ENCODE peak calls at places on chromosomes 7 and 10, in five cellular contexts. J is SK-N-MC, A is PC-3, M is cardiac muscle cell, T is endodermal cell. X is an unnamed sample. For H3K9me3, the result is how much of the 10 kb centered on the place peaks cover.

GRCh38 chr7:37234928-37235327 is 213.7 kb downstream of the ELMO1 start:
- DNase-seq in A (peak), M (peak), J (no peak), T (peak), X (no peak)

GRCh38 chr10:127349737-127350136 is 153.3 kb upstream of the INSYN2A start:
- DNase-seq in A (no peak), T (no peak), M (no peak), J (no peak), X (peak)

GRCh38 chr7:30799206-30799975 is 28.2 kb downstream of the MINDY4 start:
- DNase-seq in J (no peak), A (peak), T (no peak), M (peak), X (peak)

GRCh38 chr7:93711926-93712325 is 137.4 kb upstream of the CALCR start:
- DNase-seq in T (no peak), J (peak), A (no peak), M (no peak), X (no peak)

GRCh38 chr10:30510184-30510931 is 76.4 kb downstream of the MAP3K8 start:
- DNase-seq in T (no peak), M (peak), A (peak), J (no peak), X (no peak)

GRCh38 chr10:42951486-42952251 is 125.2 kb upstream of the RET start:
- DNase-seq in A (peak), T (peak), J (no peak), M (peak), X (no peak)

GRCh38 chr7:105682331-105683070 is 101.2 kb upstream of the EFCAB10 start:
- DNase-seq in A (peak), J (no peak), T (no peak), M (peak), X (no peak)

GRCh38 chr7:152430857-152431256 is 4.9 kb downstream of the KMT2C start:
- DNase-seq in J (no peak), M (no peak), T (no peak), A (no peak), X (no peak)

GRCh38 chr7:2049111-2049781 is 183.5 kb downstream of the MAD1L1 start:
- DNase-seq in A (no peak), J (no peak), M (no peak), T (no peak), X (no peak)

GRCh38 chr10:97016728-97017473 is 168.9 kb downstream of the SLIT1 start:
- DNase-seq in A (no peak), T (peak), M (no peak), J (no peak), X (no peak)

DNA sequence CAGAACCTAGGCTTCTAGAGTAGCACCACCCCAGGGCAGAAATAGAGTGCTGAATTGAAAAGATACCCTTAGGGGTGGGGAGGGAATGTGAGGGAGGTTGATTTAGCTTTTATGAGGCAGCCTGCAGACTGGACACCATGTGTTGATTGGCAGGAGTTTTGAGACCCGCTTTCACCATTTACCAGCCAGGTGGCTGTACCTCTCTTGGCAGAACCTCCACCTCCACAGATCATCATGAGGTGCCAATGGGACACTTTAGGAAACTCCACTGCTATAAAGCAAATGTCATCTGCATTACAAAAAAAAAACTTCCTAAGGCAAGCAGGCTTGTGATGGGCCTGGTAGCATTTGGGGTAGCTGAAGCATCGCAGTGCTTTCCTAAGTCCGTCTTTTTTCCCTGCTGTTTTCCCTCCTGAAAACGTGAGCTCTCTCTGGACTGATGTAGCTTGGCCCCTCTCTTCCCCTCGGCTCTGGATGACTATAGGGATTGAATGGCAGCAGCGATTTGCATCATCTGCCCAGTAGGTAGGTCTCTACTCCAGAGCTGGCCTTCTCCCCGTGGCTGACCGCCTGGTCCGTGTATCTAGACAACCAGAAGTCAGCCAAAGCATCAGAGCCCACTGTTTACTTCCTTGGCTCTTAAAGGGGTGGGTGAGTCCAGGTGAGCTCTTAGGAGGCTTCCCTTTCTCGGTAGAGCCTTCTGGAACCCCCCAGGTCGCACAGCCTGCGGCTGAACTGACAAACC is 1.3 kb downstream of the PCBD1 start:
- DNase-seq in J (no peak), T (peak), A (no peak), M (no peak), X (no peak)
- H3K4me3 ChIP-seq in J (peak), T (peak), A (peak), M (peak), X (peak)

GRCh38 chr10:86234102-86234501 is 132.5 kb downstream of the GRID1 start:
- DNase-seq in J (no peak), M (no peak), T (no peak), A (no peak), X (no peak)

GRCh38 chr10:86231796-86232560 is 134.6 kb downstream of the GRID1 start:
- DNase-seq in T (no peak), A (no peak), J (no peak), M (no peak), X (no peak)

GRCh38 chr10:86232646-86233045 is 133.9 kb downstream of the GRID1 start:
- DNase-seq in M (no peak), T (no peak), J (no peak), A (no peak), X (no peak)

GRCh38 chr10:86234553-86235270 is 131.9 kb downstream of the GRID1 start:
- DNase-seq in T (peak), A (no peak), M (no peak), J (no peak), X (no peak)

DNA sequence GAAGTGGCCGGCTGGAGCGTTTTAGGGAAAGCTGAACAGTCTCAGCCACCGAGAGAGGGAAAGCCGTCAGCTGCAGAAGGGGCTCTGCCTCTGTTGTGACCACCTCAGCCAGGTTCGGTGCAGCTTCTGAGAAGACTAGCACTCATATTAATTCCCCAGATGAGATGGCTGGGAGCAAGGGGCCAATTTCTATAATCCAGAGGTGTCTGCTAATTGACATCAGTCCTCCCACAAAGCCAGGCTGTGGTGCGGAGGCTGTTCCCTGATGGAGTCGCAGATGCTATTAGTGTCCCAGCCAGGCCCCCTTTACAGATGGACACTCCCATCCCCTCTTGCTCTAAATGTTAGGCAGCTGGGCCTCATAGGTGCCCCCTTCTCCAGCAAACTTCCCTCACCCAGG is 133.5 kb downstream of the GRID1 start:
- DNase-seq in A (no peak), T (peak), M (no peak), J (no peak), X (no peak)
- H3K9me3 ChIP-seq in A (under half), T (under half), M (under half), J (under half), X (under half)

GRCh38 chr7:15684036-15684815 is 2.3 kb downstream of the MEOX2 start:
- DNase-seq in J (no peak), T (no peak), M (no peak), A (no peak), X (no peak)
- H3K4me3 ChIP-seq in J (no peak), T (no peak), M (no peak), A (no peak), X (no peak)

GRCh38 chr7:20793686-20794394 is 7.2 kb upstream of the SP8 start:
- DNase-seq in A (no peak), J (no peak), T (peak), M (no peak), X (no peak)

GRCh38 chr7:20791523-20791879 is 4.8 kb upstream of the SP8 start:
- DNase-seq in T (no peak), A (no peak), M (no peak), J (no peak), X (no peak)

GRCh38 chr7:20794676-20795075 is 8.0 kb upstream of the SP8 start:
- DNase-seq in M (no peak), J (no peak), T (peak), A (no peak), X (no peak)

GRCh38 chr7:20795361-20795760 is 8.7 kb upstream of the SP8 start:
- DNase-seq in J (no peak), M (no peak), T (peak), A (no peak), X (no peak)

GRCh38 chr7:20793258-20793657 is 6.6 kb upstream of the SP8 start:
- DNase-seq in J (no peak), A (no peak), M (no peak), T (peak), X (no peak)
- H3K9me3 ChIP-seq in J (under half), A (under half), M (under half), T (under half), X (under half)

GRCh38 chr7:23298141-23298851 is 843 bp upstream of the MALSU1 start:
- DNase-seq in M (peak), T (peak), J (no peak), A (peak), X (peak)
- H3K4me3 ChIP-seq in M (peak), T (peak), J (peak), A (peak), X (no peak)

GRCh38 chr7:159192761-159193453 is 48.2 kb upstream of the VIPR2 start:
- DNase-seq in M (no peak), A (no peak), T (no peak), J (no peak), X (no peak)

GRCh38 chr7:159195926-159196325 is 51.3 kb upstream of the VIPR2 start:
- DNase-seq in T (no peak), M (no peak), A (no peak), J (no peak), X (no peak)

GRCh38 chr7:159193543-159193942 is 48.9 kb upstream of the VIPR2 start:
- DNase-seq in J (no peak), M (no peak), T (no peak), A (no peak), X (no peak)

GRCh38 chr7:159191236-159191635 is 46.6 kb upstream of the VIPR2 start:
- DNase-seq in M (no peak), A (no peak), T (no peak), J (no peak), X (no peak)

GRCh38 chr7:159192013-159192412 is 47.3 kb upstream of the VIPR2 start:
- DNase-seq in T (no peak), A (no peak), J (no peak), M (no peak), X (no peak)
- H3K9me3 ChIP-seq in T (half or more), A (under half), J (under half), M (under half), X (under half)

DNA sequence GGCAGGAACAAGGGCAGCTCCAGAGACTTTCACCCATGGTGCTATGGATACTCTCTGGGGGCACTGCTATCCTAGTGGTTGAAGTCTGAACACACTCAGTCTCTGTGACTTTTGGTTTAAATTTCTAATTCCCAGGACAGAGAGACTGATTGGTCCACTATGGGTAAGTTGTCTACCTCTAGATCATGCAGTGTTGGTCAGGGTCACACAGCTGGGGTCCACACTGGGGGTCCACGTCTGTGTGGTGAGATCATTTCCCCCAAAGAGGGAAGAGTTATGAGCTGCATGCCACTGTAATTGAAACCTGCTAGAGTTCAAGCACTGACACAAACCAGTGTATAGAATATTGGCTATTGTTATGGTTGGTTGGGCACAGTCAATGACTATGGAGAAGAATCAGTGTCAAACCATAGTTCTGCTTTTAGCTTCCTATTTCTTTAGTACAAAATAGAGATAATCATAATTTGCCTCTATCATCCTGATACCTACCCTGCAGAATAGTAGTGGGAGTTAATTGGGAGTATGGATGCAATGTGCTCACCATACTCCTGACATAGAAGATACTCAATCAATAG is 101.6 kb downstream of the PRTFDC1 start:
- DNase-seq in A (no peak), T (no peak), M (no peak), J (no peak), X (no peak)
- H3K4me3 ChIP-seq in A (no peak), T (no peak), M (no peak), J (no peak), X (no peak)

GRCh38 chr10:132454296-132455198 is 57.5 kb downstream of the PWWP2B start:
- DNase-seq in A (no peak), T (no peak), M (no peak), J (no peak), X (no peak)

GRCh38 chr10:132452216-132452650 is 55.2 kb downstream of the PWWP2B start:
- DNase-seq in T (peak), J (no peak), A (no peak), M (no peak), X (no peak)

GRCh38 chr10:132453470-132453861 is 56.5 kb downstream of the PWWP2B start:
- DNase-seq in A (no peak), T (no peak), J (no peak), M (no peak), X (no peak)

GRCh38 chr10:132451506-132452215 is 54.7 kb downstream of the PWWP2B start:
- DNase-seq in A (no peak), M (no peak), T (peak), J (no peak), X (no peak)

DNA sequence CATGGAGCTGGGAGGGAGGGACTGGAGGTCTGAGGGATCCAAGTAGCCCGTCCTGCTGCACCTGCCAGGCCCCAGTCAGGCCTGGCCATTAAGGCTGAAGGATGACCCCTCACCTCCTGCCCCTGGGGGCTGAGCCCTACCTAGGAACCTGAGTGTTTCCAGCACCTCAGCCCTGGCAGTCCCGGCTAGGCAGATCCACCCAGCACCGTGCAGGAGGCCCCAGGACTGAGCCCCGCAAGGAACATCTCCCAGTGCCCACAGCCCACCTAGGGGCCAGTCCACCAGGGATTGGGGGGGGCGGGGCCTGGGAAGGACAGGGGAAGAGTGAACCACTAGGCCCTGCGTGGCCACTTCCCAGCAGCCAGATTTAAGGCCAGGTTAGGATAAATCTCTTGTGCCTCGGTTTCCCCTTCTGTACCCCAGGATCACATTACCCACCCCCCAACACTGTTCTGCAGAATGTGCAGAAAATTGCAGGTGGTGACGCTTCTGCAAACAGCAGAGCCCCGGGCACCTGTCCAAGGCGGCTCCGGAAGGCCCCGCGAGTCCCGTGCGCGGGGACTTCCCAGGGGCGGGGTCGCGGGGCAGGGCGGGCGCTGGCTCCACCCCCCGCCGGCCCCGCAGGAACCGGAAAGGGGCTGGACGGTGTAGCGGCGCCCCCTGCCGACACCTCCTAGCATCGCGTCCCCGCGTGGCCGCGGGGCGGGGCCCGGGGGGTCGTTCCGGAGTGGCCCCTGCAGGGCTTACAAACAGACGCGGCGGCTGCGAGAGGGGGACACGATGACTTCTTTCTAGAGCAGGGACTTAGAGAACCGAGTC is 55.9 kb downstream of the PWWP2B start:
- DNase-seq in T (peak), M (peak), A (peak), J (no peak), X (peak)
- H3K9me3 ChIP-seq in T (under half), M (under half), A (under half), J (under half), X (under half)

DNA sequence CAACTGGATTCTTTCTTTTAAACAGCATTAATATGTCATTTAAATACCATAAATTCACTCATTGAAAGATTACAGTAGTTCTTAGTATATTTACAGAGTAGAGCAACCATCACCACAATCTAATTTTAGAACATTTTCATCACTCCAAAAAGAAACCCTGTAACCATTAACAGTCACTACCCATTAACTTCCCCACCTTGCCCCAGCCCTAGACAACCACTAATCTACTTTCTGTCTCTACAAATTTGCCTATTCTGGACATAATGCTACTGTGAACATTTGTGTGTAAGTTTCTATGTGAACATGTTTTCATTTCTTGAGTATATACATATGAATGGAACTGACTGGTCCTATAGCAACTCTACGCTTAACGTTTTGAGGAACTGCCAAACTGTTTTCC is 42.4 kb downstream of the P4HA1 start:
- DNase-seq in J (no peak), A (no peak), M (no peak), T (no peak), X (no peak)
- H3K4me3 ChIP-seq in J (no peak), A (no peak), M (no peak), T (no peak), X (no peak)

GRCh38 chr10:133021963-133022783 is 65.6 kb upstream of the ADGRA1 start:
- DNase-seq in T (no peak), J (no peak), M (no peak), A (no peak), X (no peak)

GRCh38 chr10:133019651-133020050 is 68.1 kb upstream of the ADGRA1 start:
- DNase-seq in A (no peak), T (no peak), J (no peak), M (no peak), X (no peak)

GRCh38 chr10:133022784-133023115 is 65.0 kb upstream of the ADGRA1 start:
- DNase-seq in A (no peak), M (peak), J (no peak), T (no peak), X (no peak)

GRCh38 chr10:133020193-133020817 is 67.4 kb upstream of the ADGRA1 start:
- DNase-seq in T (no peak), J (no peak), M (no peak), A (no peak), X (no peak)

GRCh38 chr10:133021116-133021962 is 66.4 kb upstream of the ADGRA1 start:
- DNase-seq in M (no peak), A (no peak), J (no peak), T (no peak), X (no peak)
- H3K9me3 ChIP-seq in M (under half), A (under half), J (under half), T (under half), X (half or more)

X was measured in AG04450.